ENCODE peak calls at places on chromosomes 5 and 9, in five cellular contexts. Q, L, R, Y and G are unnamed samples.

GRCh38 chr5:171139227-171139626 is 169.8 kb upstream of the TLX3 start:
- DNase-seq in Q (no peak), L (no peak), R (no peak), Y (no peak), G (no peak)

GRCh38 chr9:26326473-26327044 is 566.0 kb downstream of the CAAP1 start:
- DNase-seq in Q (peak), L (no peak), R (no peak), Y (peak), G (peak)

GRCh38 chr9:111176511-111176910 is 138.2 kb upstream of the LPAR1 start:
- DNase-seq in Q (no peak), L (no peak), R (no peak), Y (no peak), G (no peak)

GRCh38 chr9:85702881-85703280 is 38.9 kb downstream of the AGTPBP1 start:
- DNase-seq in Q (no peak), L (no peak), R (no peak), Y (no peak), G (no peak)

GRCh38 chr9:113274474-113275146 is 762 bp downstream of the CDC26 start:
- DNase-seq in Q (peak), L (no peak), R (no peak), Y (no peak), G (peak)

GRCh38 chr9:105114956-105115728 is 129.3 kb upstream of the SLC44A1 start:
- DNase-seq in Q (peak), L (no peak), R (peak), Y (no peak), G (peak)

GRCh38 chr9:98770717-98771116 is 25.6 kb downstream of the ANKS6 start:
- DNase-seq in Q (no peak), L (no peak), R (no peak), Y (no peak), G (no peak)

GRCh38 chr9:135858491-135859185 is 48.7 kb downstream of the CAMSAP1 start:
- DNase-seq in Q (no peak), L (no peak), R (no peak), Y (no peak), G (no peak)

GRCh38 chr5:116859666-116860320 is 285.2 kb upstream of the SEMA6A start:
- DNase-seq in Q (no peak), L (no peak), R (no peak), Y (no peak), G (no peak)

GRCh38 chr9:91341749-91342148 is 20.0 kb downstream of the AUH start:
- DNase-seq in Q (no peak), L (no peak), R (no peak), Y (no peak), G (no peak)

GRCh38 chr5:79687911-79688310 is 1.7 kb upstream of the CMYA5 start:
- DNase-seq in Q (no peak), L (no peak), R (no peak), Y (no peak), G (no peak)

GRCh38 chr5:16983022-16983639 is 47.0 kb upstream of the MYO10 start:
- DNase-seq in Q (no peak), L (no peak), R (no peak), Y (no peak), G (no peak)

GRCh38 chr5:54581831-54582548 is 64.4 kb downstream of the SNX18 start:
- DNase-seq in Q (no peak), L (no peak), R (no peak), Y (no peak), G (no peak)

GRCh38 chr5:175796536-175797499 is 74.6 kb upstream of the CPLX2 start:
- DNase-seq in Q (no peak), L (peak), R (peak), Y (peak), G (peak)

GRCh38 chr5:150279618-150280017 is 10.0 kb downstream of the CAMK2A start:
- DNase-seq in Q (no peak), L (no peak), R (no peak), Y (peak), G (no peak)

GRCh38 chr5:14183187-14183939 is 40.2 kb downstream of the TRIO start:
- DNase-seq in Q (no peak), L (no peak), R (no peak), Y (no peak), G (no peak)

GRCh38 chr5:14182761-14183160 is 39.6 kb downstream of the TRIO start:
- DNase-seq in Q (no peak), L (no peak), R (no peak), Y (no peak), G (no peak)

GRCh38 chr5:14179446-14179845 is 36.3 kb downstream of the TRIO start:
- DNase-seq in Q (no peak), L (no peak), R (no peak), Y (no peak), G (no peak)

GRCh38 chr5:14180437-14180836 is 37.3 kb downstream of the TRIO start:
- DNase-seq in Q (no peak), L (no peak), R (no peak), Y (no peak), G (no peak)

DNA sequence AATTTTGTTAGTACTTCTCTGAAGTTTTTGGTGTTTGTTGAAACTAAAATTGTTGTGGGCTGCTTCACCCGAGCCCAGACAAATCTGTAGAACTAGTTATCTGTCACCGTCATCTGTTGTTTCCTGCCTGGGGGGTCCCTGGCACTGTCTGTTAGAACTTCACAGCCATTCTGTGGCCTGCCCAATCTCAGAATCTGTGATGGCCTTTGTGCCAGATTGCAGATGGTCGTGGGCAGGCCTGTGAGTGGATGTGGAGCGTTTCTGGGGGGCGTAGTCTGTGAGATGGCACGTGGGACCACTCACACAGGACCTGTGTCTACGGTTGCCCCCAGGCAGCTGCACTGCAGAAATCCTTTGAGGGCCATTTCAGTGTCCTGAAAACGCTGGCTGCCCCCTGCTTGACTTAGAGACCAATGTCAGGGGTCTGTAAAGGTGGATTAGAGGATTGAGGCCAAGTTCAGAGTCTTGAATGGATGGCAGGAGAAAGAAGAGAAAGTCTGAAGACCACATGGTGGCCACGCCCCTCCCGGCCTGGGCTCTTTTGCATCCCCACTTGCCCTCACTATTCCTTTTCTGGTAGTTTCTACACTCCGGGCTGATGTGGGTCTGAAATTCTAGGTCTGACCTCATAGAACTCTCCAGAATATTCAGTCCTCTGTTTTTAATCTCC is 38.3 kb downstream of the TRIO start:
- DNase-seq in Q (no peak), L (no peak), R (no peak), Y (no peak), G (no peak)
- H3K27ac ChIP-seq in Q (no peak), L (no peak), R (no peak), Y (no peak), G (no peak)

DNA sequence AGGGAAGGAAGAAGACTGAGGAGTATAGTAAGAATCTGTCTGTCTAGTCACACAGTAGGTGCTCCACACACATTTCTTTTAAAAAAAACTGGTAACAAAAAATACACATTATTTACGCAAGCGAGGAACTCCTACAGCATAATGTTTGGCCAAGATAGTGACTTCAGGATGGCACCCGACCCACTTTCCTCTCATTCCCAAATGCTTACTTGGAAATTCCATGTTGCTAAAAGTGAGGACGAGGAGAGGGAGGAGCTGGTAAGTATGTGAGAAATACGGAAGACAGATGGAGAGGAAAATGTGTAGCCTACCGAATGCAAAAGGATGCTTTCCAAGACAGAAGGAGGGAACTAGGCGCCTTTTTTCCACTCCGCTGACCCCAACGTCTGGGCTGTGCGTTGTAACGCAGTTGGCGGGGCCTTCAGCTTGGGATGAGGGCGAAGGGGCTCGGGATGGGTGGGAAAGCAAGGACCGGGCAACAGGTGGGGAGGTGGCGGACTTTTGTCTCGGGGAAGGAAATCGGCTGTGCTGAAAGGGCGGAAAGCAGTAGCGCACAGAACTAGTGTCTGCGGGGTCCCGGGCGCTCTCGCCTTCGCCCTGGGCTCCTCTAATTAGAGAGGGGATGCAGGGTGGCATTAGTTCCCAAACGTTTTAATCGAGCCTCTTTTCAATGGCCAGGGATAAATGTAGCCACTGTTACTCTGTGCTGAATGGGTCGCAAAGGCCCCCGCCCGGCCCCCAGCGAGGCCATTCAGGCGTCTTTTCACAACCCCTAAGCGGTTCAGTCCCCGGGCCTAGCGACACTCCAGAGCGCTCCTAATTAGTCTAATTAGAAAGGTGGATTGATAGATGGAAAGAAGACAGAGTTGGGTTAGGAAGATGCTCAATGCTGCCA is 12.7 kb downstream of the FOXD1 start:
- DNase-seq in Q (no peak), L (no peak), R (no peak), Y (peak), G (no peak)
- TF ChIP-seq CTCF in Q (no peak), L (no peak), R (no peak), Y (no peak), G (no peak)

DNA sequence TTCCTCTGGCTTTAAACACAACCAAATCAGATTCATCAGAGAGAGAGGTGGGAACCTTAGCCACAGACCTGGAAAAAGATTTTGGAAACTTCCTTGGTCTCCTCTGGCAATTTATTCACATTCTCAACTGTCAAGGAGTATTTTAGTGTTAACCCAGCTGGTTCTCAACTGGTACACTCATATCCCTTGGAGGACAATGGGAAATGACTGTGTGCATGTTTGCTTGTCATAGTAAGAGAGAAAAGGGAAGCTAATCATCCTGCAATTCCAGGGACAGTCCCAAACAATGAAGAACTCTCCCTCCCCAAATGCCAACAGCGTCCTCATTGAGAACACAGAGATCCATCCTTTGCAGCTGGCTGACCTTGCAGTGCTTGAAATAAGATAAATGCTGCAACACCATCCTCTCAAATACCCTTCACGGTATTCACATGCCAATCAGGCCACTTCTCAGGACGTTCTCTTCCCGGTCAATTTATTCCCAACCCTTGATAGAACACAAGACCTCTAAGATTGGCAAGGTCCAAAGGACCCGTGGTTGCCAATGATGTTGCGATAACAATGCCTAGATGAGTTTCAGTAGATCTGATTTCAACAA is 75.5 kb downstream of the EPB41L4B start:
- DNase-seq in Q (no peak), L (no peak), R (no peak), Y (no peak), G (no peak)
- H3K27ac ChIP-seq in Q (no peak), L (no peak), R (no peak), Y (no peak), G (peak)

GRCh38 chr9:19271081-19271480 is 40.6 kb downstream of the DENND4C start:
- DNase-seq in Q (no peak), L (no peak), R (no peak), Y (no peak), G (no peak)

GRCh38 chr9:19269582-19269981 is 39.1 kb downstream of the DENND4C start:
- DNase-seq in Q (no peak), L (no peak), R (no peak), Y (no peak), G (no peak)

DNA sequence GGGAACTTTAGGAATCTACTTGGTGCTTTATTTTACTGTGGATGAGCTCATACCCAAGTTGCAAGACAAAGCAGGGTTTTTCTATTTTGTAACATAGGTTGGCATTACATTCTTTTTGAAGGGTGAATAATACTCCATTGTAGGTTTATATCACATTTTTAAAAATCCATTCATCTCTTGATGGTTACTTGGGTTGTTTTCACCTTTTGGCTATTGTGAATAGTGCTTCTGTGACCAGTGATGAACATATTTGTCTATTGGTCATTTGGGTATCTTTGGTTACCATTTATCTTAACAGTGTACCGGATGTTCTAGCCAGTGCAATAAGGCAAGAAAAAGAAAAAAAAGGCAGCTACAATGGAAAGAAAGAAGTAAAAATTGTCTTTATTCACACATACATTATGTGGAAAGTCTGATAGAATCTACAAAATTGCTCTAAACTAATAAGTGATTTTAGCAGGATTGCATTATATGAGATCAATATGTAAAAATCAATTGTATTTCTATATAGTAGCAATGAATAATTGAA is 40.0 kb downstream of the DENND4C start:
- DNase-seq in Q (no peak), L (no peak), R (no peak), Y (no peak), G (no peak)
- TF ChIP-seq CTCF in Q (no peak), L (no peak), R (no peak), Y (no peak), G (no peak)

GRCh38 chr5:90484540-90484939 is 9.9 kb downstream of the POLR3G start:
- DNase-seq in Q (no peak), L (no peak), R (no peak), Y (no peak), G (no peak)
- H3K27ac ChIP-seq in Q (no peak), L (no peak), R (no peak), Y (no peak), G (no peak)

GRCh38 chr9:118522093-118523028 is 818.2 kb downstream of the TLR4 start:
- DNase-seq in Q (peak), L (no peak), R (peak), Y (peak), G (peak)
- TF ChIP-seq CTCF in Q (peak), L (no peak), R (peak), Y (peak), G (peak)

DNA sequence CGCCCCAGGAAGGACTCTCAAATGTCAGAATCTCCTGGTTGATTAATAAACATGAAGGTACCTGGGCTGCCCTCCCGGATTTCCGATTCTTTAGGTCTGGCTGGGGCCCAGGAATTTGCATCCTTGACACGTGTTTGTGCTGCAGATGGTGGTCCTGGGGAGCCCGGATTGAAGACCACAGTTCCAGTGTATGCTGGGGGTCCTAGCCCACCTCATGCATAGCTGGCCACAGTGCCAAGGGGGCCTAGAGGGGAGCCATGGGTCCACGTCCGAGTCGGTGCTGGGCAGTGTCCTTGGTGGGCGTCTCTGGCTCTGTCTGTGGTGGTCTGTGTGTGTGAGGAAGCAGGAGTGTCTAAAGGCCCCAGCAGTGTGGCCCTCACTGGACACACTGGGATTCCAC is 3.2 kb downstream of the NCS1 start:
- DNase-seq in Q (no peak), L (no peak), R (no peak), Y (no peak), G (no peak)
- H3K27ac ChIP-seq in Q (no peak), L (no peak), R (no peak), Y (no peak), G (no peak)

GRCh38 chr9:137187386-137187785 is 974 bp downstream of the ANAPC2 start:
- DNase-seq in Q (no peak), L (no peak), R (no peak), Y (no peak), G (no peak)

GRCh38 chr9:137183980-137184595 is 4.3 kb downstream of the ANAPC2 start:
- DNase-seq in Q (no peak), L (no peak), R (no peak), Y (no peak), G (no peak)

GRCh38 chr9:137184881-137185660 is 3.3 kb downstream of the ANAPC2 start:
- DNase-seq in Q (no peak), L (no peak), R (no peak), Y (no peak), G (no peak)

GRCh38 chr9:137186385-137186784 is 2.0 kb downstream of the ANAPC2 start:
- DNase-seq in Q (no peak), L (no peak), R (no peak), Y (no peak), G (no peak)

GRCh38 chr9:137185921-137186320 is 2.4 kb downstream of the ANAPC2 start:
- DNase-seq in Q (no peak), L (no peak), R (no peak), Y (no peak), G (no peak)
- TF ChIP-seq CTCF in Q (no peak), L (no peak), R (no peak), Y (no peak), G (no peak)

DNA sequence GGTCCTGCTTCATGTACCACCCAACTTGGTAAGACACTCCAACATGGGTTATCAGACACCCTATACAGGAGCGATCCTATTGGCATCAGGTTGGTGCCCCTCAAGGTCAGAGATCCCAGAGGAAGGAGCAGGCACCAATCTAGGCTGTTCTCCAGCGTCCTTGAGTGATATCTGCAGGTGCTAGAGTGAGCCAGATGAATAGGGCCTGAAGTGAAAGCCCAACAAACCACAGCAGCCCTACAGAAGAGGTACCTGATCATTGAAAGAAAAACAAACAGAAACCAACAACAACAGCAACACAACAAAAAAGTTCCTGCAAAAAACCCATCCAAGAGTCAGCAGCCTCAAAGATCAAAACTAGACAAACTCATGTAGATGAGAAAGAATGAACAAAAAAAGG is 584.8 kb downstream of the HINT1 start:
- DNase-seq in Q (no peak), L (no peak), R (no peak), Y (no peak), G (no peak)
- H3K27ac ChIP-seq in Q (no peak), L (no peak), R (no peak), Y (no peak), G (no peak)

DNA sequence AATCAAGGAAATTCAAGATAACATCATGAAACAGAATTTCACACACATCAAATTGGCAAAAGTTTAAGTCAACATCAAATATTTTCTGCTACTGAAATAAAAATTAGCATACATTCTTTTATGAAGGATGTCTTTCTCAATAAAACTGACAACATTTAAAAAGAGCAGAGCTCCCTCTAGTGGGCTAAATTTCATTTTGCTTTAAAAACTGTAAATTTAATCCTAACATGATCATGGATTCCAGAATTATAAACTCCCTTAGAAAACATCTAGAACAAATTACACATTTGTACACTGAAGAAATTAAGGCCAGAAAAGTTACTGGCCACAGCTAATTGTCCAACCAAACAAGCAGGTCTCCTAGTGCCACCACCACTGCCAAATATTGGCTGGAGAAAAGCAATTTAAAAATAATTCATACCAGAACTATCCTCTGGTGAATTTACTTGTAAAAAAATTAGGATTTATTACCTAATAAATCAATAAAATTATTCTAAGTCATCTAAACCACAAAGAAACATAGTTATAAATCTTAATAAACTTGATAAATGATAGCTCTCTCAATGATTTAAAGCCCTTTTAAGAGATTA is 31.2 kb downstream of the DEPDC1B start:
- DNase-seq in Q (peak), L (no peak), R (no peak), Y (no peak), G (no peak)
- TF ChIP-seq CTCF in Q (peak), L (peak), R (peak), Y (peak), G (peak)